ENCODE peak calls at places on chromosomes 1 and 21, in ten cellular contexts. S is cardiac muscle cell; N is naive thymus-derived CD4-positive, alpha-beta T cell; E is endothelial cell of umbilical vein; I is heart left ventricle; H is adrenal gland; Y is tibial artery; J is GM12864; A is AG04450; M is CD8-positive, alpha-beta T cell. V is an unnamed sample.

GRCh38 chr1:234433563-234434285 is 45.3 kb downstream of the TARBP1 start:
- DNase-seq in S (no peak), N (no peak), E (peak), I (no peak), H (no peak), Y (no peak), J (peak), A (peak), M (no peak), V (peak)

GRCh38 chr1:192474080-192474683 is 101.4 kb upstream of the RGS1 start:
- DNase-seq in S (peak), N (peak), E (peak), I (no peak), H (no peak), Y (no peak), J (no peak), A (no peak), M (no peak), V (no peak)

GRCh38 chr1:59243978-59244377 is 52.9 kb upstream of the FGGY start:
- DNase-seq in S (no peak), N (no peak), E (no peak), I (no peak), H (no peak), Y (no peak), J (no peak), A (no peak), M (no peak), V (no peak)

GRCh38 chr21:15289246-15289645 is 224.4 kb upstream of the NRIP1 start:
- DNase-seq in S (no peak), N (no peak), E (no peak), I (no peak), H (no peak), Y (no peak), J (no peak), A (no peak), M (no peak), V (no peak)

GRCh38 chr1:244918422-244919319 is 54.3 kb upstream of the HNRNPU start:
- DNase-seq in S (peak), N (peak), E (peak), I (peak), H (peak), Y (no peak), J (no peak), A (no peak), M (peak), V (peak)

GRCh38 chr1:150387200-150387599 is 23.3 kb downstream of the RPRD2 start:
- DNase-seq in S (no peak), N (no peak), E (no peak), I (no peak), H (no peak), Y (no peak), J (no peak), A (no peak), M (no peak), V (no peak)

GRCh38 chr1:145707183-145707867 is at the start of gene PDZK1:
- DNase-seq in S (no peak), N (no peak), E (no peak), I (no peak), H (no peak), Y (no peak), J (no peak), A (no peak), M (no peak), V (no peak)

GRCh38 chr1:4957027-4957426 is 302.6 kb downstream of the AJAP1 start:
- DNase-seq in S (no peak), N (no peak), E (no peak), I (no peak), H (no peak), Y (no peak), J (no peak), A (no peak), M (no peak), V (no peak)

GRCh38 chr1:168504064-168504837 is 39.5 kb downstream of the XCL2 start:
- DNase-seq in S (no peak), N (no peak), E (no peak), I (peak), H (peak), Y (peak), J (no peak), A (no peak), M (peak), V (peak)

GRCh38 chr1:18632711-18633427 is 2.2 kb downstream of the PAX7 start:
- DNase-seq in S (peak), N (no peak), E (no peak), I (no peak), H (no peak), Y (no peak), J (no peak), A (no peak), M (no peak), V (no peak)

GRCh38 chr1:217948741-217949140 is 317.6 kb downstream of the SPATA17 start:
- DNase-seq in S (no peak), N (no peak), E (no peak), I (no peak), H (no peak), Y (no peak), J (no peak), A (no peak), M (no peak), V (no peak)

GRCh38 chr21:17673261-17674020 is 60.7 kb upstream of the BTG3 start:
- DNase-seq in S (no peak), N (no peak), E (no peak), I (no peak), H (no peak), Y (no peak), J (no peak), A (no peak), M (no peak), V (no peak)

GRCh38 chr1:26877326-26877725 is 12.8 kb downstream of the GPN2 start:
- DNase-seq in S (no peak), N (no peak), E (no peak), I (no peak), H (no peak), Y (no peak), J (no peak), A (no peak), M (no peak), V (no peak)

GRCh38 chr1:9680828-9681227 is 29.3 kb downstream of the PIK3CD start:
- DNase-seq in S (no peak), N (no peak), E (no peak), I (peak), H (no peak), Y (no peak), J (no peak), A (no peak), M (no peak), V (no peak)

GRCh38 chr1:61139324-61140055 is 57.1 kb downstream of the NFIA start:
- DNase-seq in S (no peak), N (no peak), E (peak), I (no peak), H (no peak), Y (peak), J (no peak), A (no peak), M (no peak), V (peak)

GRCh38 chr1:61142726-61143500 is 60.6 kb downstream of the NFIA start:
- DNase-seq in S (no peak), N (no peak), E (no peak), I (no peak), H (no peak), Y (no peak), J (no peak), A (no peak), M (no peak), V (peak)

GRCh38 chr1:61140056-61140549 is 57.7 kb downstream of the NFIA start:
- DNase-seq in S (no peak), N (no peak), E (no peak), I (no peak), H (no peak), Y (no peak), J (no peak), A (no peak), M (no peak), V (no peak)

GRCh38 chr1:61141288-61142044 is 59.1 kb downstream of the NFIA start:
- DNase-seq in S (no peak), N (no peak), E (peak), I (no peak), H (no peak), Y (no peak), J (no peak), A (no peak), M (no peak), V (peak)

GRCh38 chr1:61140778-61141177 is 58.4 kb downstream of the NFIA start:
- DNase-seq in S (no peak), N (no peak), E (no peak), I (no peak), H (no peak), Y (no peak), J (no peak), A (no peak), M (no peak), V (no peak)
- H3K4me3 ChIP-seq in S (no peak), N (no peak), E (no peak), I (no peak), H (no peak), Y (no peak), J (no peak), A (no peak), M (no peak), V (no peak)

GRCh38 chr1:115139381-115139780 is 50.1 kb upstream of the TSPAN2 start:
- DNase-seq in S (no peak), N (no peak), E (no peak), I (no peak), H (no peak), Y (no peak), J (no peak), A (no peak), M (no peak), V (no peak)

GRCh38 chr1:115140442-115141144 is 51.3 kb upstream of the TSPAN2 start:
- DNase-seq in S (no peak), N (no peak), E (no peak), I (no peak), H (no peak), Y (no peak), J (no peak), A (no peak), M (no peak), V (no peak)

GRCh38 chr1:115137191-115137590 is 47.9 kb upstream of the TSPAN2 start:
- DNase-seq in S (no peak), N (no peak), E (no peak), I (no peak), H (no peak), Y (no peak), J (no peak), A (no peak), M (no peak), V (no peak)

GRCh38 chr1:115138271-115138670 is 49.0 kb upstream of the TSPAN2 start:
- DNase-seq in S (no peak), N (no peak), E (no peak), I (no peak), H (no peak), Y (no peak), J (no peak), A (no peak), M (no peak), V (no peak)

DNA sequence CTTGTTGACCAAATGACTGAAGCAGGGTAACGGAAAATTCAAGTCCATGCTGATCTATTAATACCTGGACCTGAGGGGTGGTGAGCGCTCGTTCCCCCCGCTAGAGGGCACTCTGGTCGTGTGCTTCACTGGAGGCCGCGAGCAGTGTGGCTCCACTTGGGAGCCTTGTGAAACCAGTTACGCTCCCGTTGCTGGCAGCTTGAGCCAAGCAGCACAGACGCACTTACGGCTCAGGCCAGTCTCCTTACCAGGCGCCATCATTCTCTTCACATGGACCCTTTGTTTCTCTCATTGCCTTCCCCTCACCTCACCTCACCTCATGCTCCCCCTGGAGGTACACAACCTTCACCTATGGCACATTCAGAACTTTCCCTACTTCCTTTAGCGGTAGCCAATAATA is 49.7 kb upstream of the TSPAN2 start:
- DNase-seq in S (peak), N (peak), E (peak), I (peak), H (peak), Y (peak), J (peak), A (peak), M (peak), V (peak)
- H3K4me3 ChIP-seq in S (no peak), N (no peak), E (no peak), I (no peak), H (no peak), Y (no peak), J (no peak), A (no peak), M (no peak), V (no peak)

DNA sequence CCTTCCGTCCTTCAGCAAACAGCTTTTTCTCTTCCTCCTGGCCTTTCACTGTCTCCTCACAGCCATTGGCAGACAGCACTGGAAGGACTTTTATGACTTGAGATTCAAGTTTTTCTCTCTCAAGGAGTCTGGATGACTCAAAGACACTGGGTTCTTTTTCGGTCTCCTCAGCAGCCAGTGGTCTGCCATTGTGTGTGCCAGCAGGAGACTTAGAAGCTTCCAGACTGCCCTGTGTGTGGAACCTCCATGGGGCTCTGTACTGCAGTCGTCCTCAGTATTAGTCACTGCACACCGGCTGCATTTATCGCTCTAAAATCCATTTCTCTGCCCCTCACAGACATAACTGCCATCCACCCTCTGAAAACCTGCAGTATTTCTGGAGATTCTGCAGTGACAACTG is 30.5 kb downstream of the NTNG1 start:
- DNase-seq in S (no peak), N (no peak), E (no peak), I (no peak), H (no peak), Y (no peak), J (no peak), A (no peak), M (no peak), V (no peak)
- H3K4me3 ChIP-seq in S (no peak), N (no peak), E (no peak), I (no peak), H (no peak), Y (no peak), J (no peak), A (no peak), M (no peak), V (no peak)

GRCh38 chr1:10692401-10693021 is 103.9 kb downstream of the CASZ1 start:
- DNase-seq in S (peak), N (peak), E (no peak), I (no peak), H (peak), Y (no peak), J (peak), A (no peak), M (peak), V (no peak)

GRCh38 chr1:10693497-10694273 is 102.8 kb downstream of the CASZ1 start:
- DNase-seq in S (peak), N (peak), E (peak), I (no peak), H (no peak), Y (no peak), J (no peak), A (no peak), M (peak), V (peak)

GRCh38 chr1:10694274-10694632 is 102.2 kb downstream of the CASZ1 start:
- DNase-seq in S (no peak), N (peak), E (peak), I (no peak), H (no peak), Y (no peak), J (no peak), A (no peak), M (peak), V (peak)

GRCh38 chr1:10691740-10692125 is 104.7 kb downstream of the CASZ1 start:
- DNase-seq in S (no peak), N (no peak), E (no peak), I (no peak), H (no peak), Y (no peak), J (no peak), A (no peak), M (no peak), V (no peak)

DNA sequence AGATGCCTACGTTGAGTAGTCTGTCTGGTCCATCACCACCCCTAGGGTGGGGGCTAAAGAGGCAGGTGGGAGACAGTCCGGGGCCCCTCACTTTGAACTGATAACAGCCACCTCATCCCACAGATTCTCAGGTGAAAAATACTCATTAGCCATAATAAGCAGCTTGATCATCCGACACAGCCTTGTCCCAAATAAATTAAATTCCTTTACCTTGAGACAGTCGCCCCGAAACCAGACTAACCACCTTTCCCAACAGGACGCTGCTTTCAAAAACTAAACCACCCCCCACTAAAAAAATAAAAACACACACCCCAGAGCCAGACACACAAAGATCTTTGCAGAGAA is 103.3 kb downstream of the CASZ1 start:
- DNase-seq in S (no peak), N (no peak), E (no peak), I (no peak), H (no peak), Y (no peak), J (no peak), A (no peak), M (no peak), V (no peak)
- H3K4me3 ChIP-seq in S (peak), N (peak), E (peak), I (peak), H (no peak), Y (peak), J (peak), A (no peak), M (peak), V (no peak)

GRCh38 chr1:198935371-198935921 is 296.6 kb downstream of the PTPRC start:
- DNase-seq in S (peak), N (peak), E (peak), I (peak), H (peak), Y (peak), J (peak), A (peak), M (peak), V (peak)

GRCh38 chr1:198936371-198937083 is 297.7 kb downstream of the PTPRC start:
- DNase-seq in S (no peak), N (no peak), E (peak), I (no peak), H (no peak), Y (no peak), J (no peak), A (no peak), M (no peak), V (no peak)

GRCh38 chr1:198939946-198940345 is 301.1 kb downstream of the PTPRC start:
- DNase-seq in S (no peak), N (no peak), E (no peak), I (no peak), H (no peak), Y (no peak), J (no peak), A (no peak), M (no peak), V (no peak)

GRCh38 chr1:198939286-198939685 is 300.4 kb downstream of the PTPRC start:
- DNase-seq in S (no peak), N (no peak), E (no peak), I (no peak), H (no peak), Y (no peak), J (no peak), A (no peak), M (no peak), V (no peak)

GRCh38 chr1:198937231-198938031 is 298.6 kb downstream of the PTPRC start:
- DNase-seq in S (peak), N (peak), E (peak), I (no peak), H (peak), Y (peak), J (peak), A (peak), M (peak), V (peak)
- H3K4me3 ChIP-seq in S (peak), N (peak), E (peak), I (peak), H (no peak), Y (peak), J (peak), A (peak), M (peak), V (peak)

GRCh38 chr1:220691039-220691684 is 999 bp downstream of the C1orf115 start:
- DNase-seq in S (no peak), N (no peak), E (no peak), I (no peak), H (peak), Y (no peak), J (no peak), A (no peak), M (no peak), V (peak)

GRCh38 chr1:220689696-220690095 is 467 bp upstream of the C1orf115 start:
- DNase-seq in S (no peak), N (no peak), E (no peak), I (no peak), H (no peak), Y (no peak), J (no peak), A (no peak), M (no peak), V (no peak)

GRCh38 chr1:220692436-220693228 is 2.5 kb downstream of the C1orf115 start:
- DNase-seq in S (no peak), N (no peak), E (no peak), I (no peak), H (no peak), Y (no peak), J (no peak), A (no peak), M (no peak), V (peak)

GRCh38 chr1:220687809-220688208 is 2.4 kb upstream of the C1orf115 start:
- DNase-seq in S (no peak), N (no peak), E (no peak), I (no peak), H (no peak), Y (no peak), J (no peak), A (no peak), M (no peak), V (no peak)

DNA sequence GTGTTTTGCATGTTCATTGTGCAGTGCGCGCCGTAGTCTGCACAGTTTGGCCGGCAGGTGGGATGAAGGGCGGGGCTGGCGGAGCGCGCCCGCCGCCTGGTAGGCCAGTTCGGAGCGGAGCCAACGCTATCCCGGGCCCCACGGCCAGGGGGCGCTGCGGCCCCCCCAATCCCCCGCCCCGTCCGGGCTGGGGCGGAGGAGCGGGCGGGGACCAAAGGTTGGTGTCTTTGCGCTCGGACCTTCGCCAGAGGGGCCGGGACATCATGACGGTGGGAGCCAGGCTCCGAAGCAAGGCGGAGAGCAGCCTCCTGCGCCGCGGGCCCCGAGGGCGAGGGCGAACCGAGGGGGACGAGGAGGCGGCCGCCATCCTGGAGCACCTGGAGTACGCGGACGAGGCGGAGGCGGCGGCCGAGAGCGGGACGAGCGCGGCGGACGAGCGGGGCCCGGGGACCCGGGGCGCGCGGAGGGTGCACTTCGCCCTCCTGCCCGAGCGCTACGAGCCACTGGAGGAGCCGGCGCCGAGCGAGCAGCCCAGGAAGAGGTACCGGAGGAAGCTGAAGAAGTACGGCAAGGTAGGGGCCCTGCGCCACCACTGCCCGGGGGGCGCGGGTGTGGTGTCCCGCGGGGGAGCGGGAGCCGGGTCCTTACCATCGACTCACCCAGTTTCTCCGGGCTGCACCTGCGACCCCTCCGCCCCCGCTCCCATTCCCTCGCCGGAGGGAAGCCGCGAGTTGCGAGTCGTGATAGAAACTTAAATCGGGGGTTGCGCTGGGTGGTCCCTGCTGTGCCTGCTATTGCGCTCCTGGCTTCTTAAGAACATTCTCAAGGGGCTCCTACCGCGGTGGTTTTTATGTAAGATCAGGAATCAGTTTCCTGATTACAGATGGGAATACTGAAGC is at the start of gene C1orf115:
- DNase-seq in S (peak), N (peak), E (peak), I (peak), H (peak), Y (peak), J (peak), A (no peak), M (peak), V (peak)
- H3K4me3 ChIP-seq in S (peak), N (peak), E (peak), I (peak), H (no peak), Y (peak), J (peak), A (peak), M (peak), V (peak)